ENCODE peak calls at places on chromosomes 7 and 10, in ten cellular contexts. W is HAP-1; Q is heart left ventricle; M is endodermal cell; V is effector memory CD4-positive, alpha-beta T cell; D is stomach; Z is suprapubic skin; B is uterus; J is sigmoid colon; N is esophagus squamous epithelium. Y is an unnamed sample. For H3K4me1, the result is how much of the 10 kb centered on the place peaks cover.

GRCh38 chr10:133390597-133391248 is 3.2 kb upstream of the MTG1 start:
- DNase-seq in J (peak), M (no peak), W (no peak), Q (no peak), D (peak), B (peak), Z (no peak), N (no peak), V (no peak), Y (no peak)

GRCh38 chr7:108464743-108465142 is 8.5 kb upstream of the NRCAM start:
- DNase-seq in N (no peak), J (no peak), Z (no peak), B (no peak), M (no peak), V (no peak), W (no peak), Q (no peak), D (no peak), Y (no peak)

GRCh38 chr10:80870282-80870681 is 332.6 kb downstream of the SH2D4B start:
- DNase-seq in M (no peak), Q (no peak), N (no peak), Z (no peak), J (no peak), D (no peak), B (no peak), V (no peak), W (no peak), Y (no peak)

GRCh38 chr7:156156734-156157408 is 344.6 kb upstream of the SHH start:
- DNase-seq in Q (no peak), J (no peak), W (no peak), B (no peak), M (peak), Z (no peak), D (peak), N (no peak), V (no peak), Y (no peak)

GRCh38 chr10:92290076-92290836 is 622 bp downstream of the CPEB3 start:
- DNase-seq in B (peak), Q (peak), Z (no peak), N (no peak), W (peak), J (peak), V (peak), M (no peak), D (peak), Y (no peak)

GRCh38 chr7:85573849-85574248 is 387.0 kb upstream of the SEMA3D start:
- DNase-seq in N (no peak), D (no peak), V (no peak), M (no peak), J (no peak), Z (no peak), Q (no peak), B (no peak), W (no peak), Y (no peak)

GRCh38 chr10:130453036-130453720 is 317.0 kb downstream of the GLRX3 start:
- DNase-seq in D (no peak), Q (no peak), W (no peak), M (no peak), N (no peak), V (no peak), B (no peak), Z (no peak), J (peak), Y (no peak)

GRCh38 chr10:49161411-49161997 is 26.7 kb downstream of the TMEM273 start:
- DNase-seq in Q (no peak), V (no peak), N (no peak), M (peak), J (no peak), W (no peak), B (no peak), Z (no peak), D (no peak), Y (no peak)

GRCh38 chr10:129877773-129878371 is 86.2 kb downstream of the EBF3 start:
- DNase-seq in Q (no peak), V (no peak), N (no peak), Z (no peak), D (no peak), B (no peak), W (peak), J (no peak), M (peak), Y (peak)

GRCh38 chr10:12656518-12657142 is 307.3 kb downstream of the CAMK1D start:
- DNase-seq in J (no peak), B (no peak), Z (no peak), W (peak), V (no peak), Q (no peak), N (no peak), M (no peak), D (no peak), Y (no peak)

GRCh38 chr10:2280713-2281112 is 543.4 kb upstream of the ADARB2 start:
- DNase-seq in Q (no peak), J (no peak), W (peak), Z (no peak), N (no peak), B (no peak), M (no peak), V (no peak), D (no peak), Y (no peak)

GRCh38 chr7:101201695-101202602 is 1.1 kb upstream of the MOGAT3 start:
- DNase-seq in Q (no peak), W (no peak), B (no peak), M (peak), D (peak), Z (no peak), N (no peak), J (no peak), V (no peak), Y (no peak)

GRCh38 chr7:16550671-16551070 is 24.0 kb downstream of the LRRC72 start:
- DNase-seq in J (no peak), W (peak), N (no peak), Q (no peak), B (no peak), Z (no peak), M (no peak), V (no peak), D (no peak), Y (no peak)

GRCh38 chr10:19862811-19863515 is 46.7 kb downstream of the PLXDC2 start:
- DNase-seq in J (no peak), Q (no peak), V (no peak), D (no peak), M (no peak), N (no peak), Z (no peak), W (no peak), B (no peak), Y (no peak)

GRCh38 chr7:115085421-115085820 is 163.5 kb downstream of the MDFIC start:
- DNase-seq in M (no peak), Q (no peak), B (no peak), D (no peak), Z (no peak), J (no peak), N (no peak), V (no peak), W (no peak), Y (no peak)

GRCh38 chr7:74185636-74186035 is 11.5 kb downstream of the EIF4H start:
- DNase-seq in D (no peak), V (no peak), B (no peak), Z (no peak), Q (no peak), M (no peak), W (no peak), J (no peak), N (no peak), Y (no peak)
- H3K4me1 ChIP-seq in D (half or more), V (under half), B (under half), Z (half or more), Q (half or more), M (under half), W (under half), J (half or more), N (half or more), Y (half or more)

GRCh38 chr7:99693100-99693426 is 13.3 kb upstream of the CYP3A5 start:
- DNase-seq in N (no peak), B (no peak), Q (no peak), V (no peak), Z (no peak), W (no peak), M (no peak), D (no peak), J (no peak), Y (no peak)
- H3K4me1 ChIP-seq in N (under half), B (under half), Q (under half), V (under half), Z (under half), W (under half), M (under half), D (under half), J (under half), Y (under half)

GRCh38 chr7:55526329-55526728 is 46.0 kb downstream of the VOPP1 start:
- DNase-seq in N (no peak), Z (no peak), D (peak), Q (no peak), W (no peak), J (no peak), M (no peak), B (no peak), V (no peak), Y (no peak)
- H3K4me1 ChIP-seq in N (under half), Z (under half), D (under half), Q (under half), W (under half), J (under half), M (under half), B (under half), V (under half), Y (half or more)

DNA sequence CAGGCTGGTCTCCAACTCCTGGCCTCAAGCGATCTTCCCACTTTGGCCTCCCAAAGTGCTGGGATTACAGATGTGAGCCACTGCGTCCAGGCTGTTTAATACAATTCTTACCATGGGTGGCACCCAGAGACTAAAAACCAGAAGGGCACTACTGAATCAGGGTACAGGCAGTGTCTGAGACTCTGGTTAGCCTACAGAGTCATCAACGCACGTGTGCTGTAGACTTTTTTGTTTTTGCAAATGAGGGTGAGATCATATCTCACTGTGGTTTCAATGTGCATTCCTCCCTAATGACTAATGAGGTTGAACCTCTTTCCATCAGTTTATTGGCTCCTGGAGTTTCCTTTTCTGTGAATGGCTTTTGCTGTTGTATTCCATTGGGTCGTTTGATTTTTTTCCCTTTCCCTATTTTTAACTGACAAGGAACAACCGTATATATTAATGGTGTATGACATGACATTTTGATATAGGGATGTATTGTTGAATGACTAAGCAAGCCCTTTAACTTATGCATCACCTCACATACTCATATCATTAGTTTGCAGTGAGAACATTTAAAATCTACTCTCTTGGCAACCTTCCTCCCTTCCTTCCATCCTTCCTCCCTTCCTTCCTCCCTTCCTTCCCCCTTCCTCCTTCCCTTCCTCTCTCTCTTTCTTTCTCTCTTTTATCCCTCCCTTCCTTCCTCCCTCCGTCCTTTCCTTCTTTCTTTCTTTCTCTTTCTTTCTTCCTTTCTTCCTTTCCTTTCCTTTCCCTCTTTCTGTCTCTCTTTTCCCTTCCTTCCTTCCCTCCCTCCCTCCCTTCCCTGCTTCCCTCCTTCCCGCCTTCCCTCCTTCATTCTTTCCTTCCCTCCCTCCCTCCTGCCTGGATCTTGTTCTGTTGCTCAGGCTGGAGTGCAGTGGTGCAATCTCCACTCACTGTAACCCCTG is 9.3 kb upstream of the TMEM270 start:
- DNase-seq in N (no peak), J (no peak), W (no peak), Z (no peak), V (no peak), Q (no peak), B (peak), D (no peak), M (no peak), Y (peak)
- H3K4me1 ChIP-seq in N (under half), J (under half), W (under half), Z (under half), V (under half), Q (under half), B (under half), D (under half), M (under half), Y (under half)

GRCh38 chr7:151248191-151249033 is at the start of gene SMARCD3:
- DNase-seq in V (no peak), B (peak), D (peak), N (no peak), W (peak), Z (no peak), Q (peak), M (peak), J (peak), Y (no peak)

GRCh38 chr7:151250181-151251095 is 1.9 kb upstream of the SMARCD3 start:
- DNase-seq in W (no peak), N (no peak), J (no peak), D (no peak), Z (no peak), Q (no peak), M (no peak), V (no peak), B (no peak), Y (no peak)

GRCh38 chr7:151249034-151249731 is 689 bp upstream of the SMARCD3 start:
- DNase-seq in N (no peak), J (peak), D (peak), Q (peak), V (no peak), W (peak), Z (no peak), B (no peak), M (no peak), Y (peak)

GRCh38 chr7:151251328-151251925 is 2.9 kb upstream of the SMARCD3 start:
- DNase-seq in V (no peak), J (peak), W (peak), D (peak), M (peak), N (no peak), Q (peak), Z (no peak), B (peak), Y (peak)

DNA sequence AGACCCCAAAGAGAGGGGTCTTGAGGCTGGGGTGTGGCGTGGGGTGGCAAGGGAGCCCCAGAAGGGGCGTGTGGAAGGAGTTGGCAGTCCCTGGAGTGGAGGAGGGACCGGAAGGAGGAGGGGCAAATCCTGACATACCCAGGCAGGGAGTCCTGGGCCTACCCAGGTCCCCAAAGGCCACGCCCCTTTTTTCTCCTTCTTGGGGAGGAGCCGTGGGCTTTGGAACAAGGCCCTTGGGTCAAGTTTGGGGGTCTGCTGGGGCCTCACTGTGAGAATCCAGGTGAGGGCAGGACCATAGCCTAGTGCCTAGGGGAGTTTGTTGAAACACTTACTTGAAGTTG is 1.2 kb upstream of the SMARCD3 start:
- DNase-seq in D (peak), Q (peak), W (peak), B (peak), N (no peak), J (peak), Z (no peak), M (peak), V (no peak), Y (no peak)
- H3K4me1 ChIP-seq in D (half or more), Q (half or more), W (under half), B (under half), N (half or more), J (half or more), Z (half or more), M (under half), V (under half), Y (under half)

GRCh38 chr7:130932667-130933432 is 198.8 kb upstream of the KLF14 start:
- DNase-seq in M (no peak), W (no peak), Z (no peak), D (no peak), N (no peak), Q (no peak), B (no peak), V (no peak), J (no peak), Y (no peak)
- H3K4me1 ChIP-seq in M (under half), W (under half), Z (under half), D (under half), N (under half), Q (half or more), B (under half), V (under half), J (under half), Y (half or more)

DNA sequence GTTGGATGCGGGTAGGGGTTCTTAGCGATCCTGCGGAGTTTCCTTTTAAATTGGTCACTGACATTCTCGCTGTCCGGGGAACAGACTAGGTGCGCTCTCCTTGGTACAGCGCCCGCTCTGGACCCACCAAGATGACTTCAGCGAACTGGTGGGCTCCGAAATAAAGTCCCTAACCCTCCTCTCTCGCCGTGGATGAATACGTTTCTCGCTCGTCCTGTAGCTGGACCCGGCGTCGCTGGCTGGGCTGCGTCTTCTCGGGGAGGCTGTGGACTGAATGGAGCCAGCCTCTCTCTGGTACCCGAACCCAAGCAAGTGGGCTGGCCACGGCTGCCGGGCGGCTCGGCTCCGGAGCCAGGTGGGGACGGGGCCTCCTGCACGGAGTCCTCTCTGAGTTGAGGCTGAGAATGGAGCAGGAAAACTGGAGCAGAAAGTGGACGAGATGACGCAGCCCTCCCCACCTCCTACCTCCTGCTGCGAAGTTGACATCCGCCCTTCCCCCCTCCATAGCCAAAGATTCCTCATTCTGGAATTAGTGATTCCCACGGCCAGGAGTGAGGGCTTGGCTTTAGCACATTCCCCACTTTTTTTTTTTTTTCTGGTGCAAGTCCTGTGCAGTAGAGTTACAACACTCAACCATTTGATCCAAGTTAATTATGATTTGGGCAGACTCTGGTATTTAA is 1.5 kb downstream of the UNC5B start:
- DNase-seq in D (no peak), V (no peak), M (peak), W (no peak), B (peak), Q (peak), N (no peak), J (no peak), Z (peak), Y (no peak)
- H3K4me1 ChIP-seq in D (half or more), V (under half), M (under half), W (under half), B (under half), Q (half or more), N (under half), J (under half), Z (half or more), Y (under half)

GRCh38 chr7:7965301-7965700 is 3.3 kb upstream of the GLCCI1 start:
- DNase-seq in D (no peak), V (no peak), B (no peak), J (no peak), W (no peak), Q (no peak), Z (no peak), N (no peak), M (no peak), Y (no peak)
- H3K4me1 ChIP-seq in D (under half), V (under half), B (under half), J (under half), W (under half), Q (under half), Z (under half), N (under half), M (under half), Y (under half)

DNA sequence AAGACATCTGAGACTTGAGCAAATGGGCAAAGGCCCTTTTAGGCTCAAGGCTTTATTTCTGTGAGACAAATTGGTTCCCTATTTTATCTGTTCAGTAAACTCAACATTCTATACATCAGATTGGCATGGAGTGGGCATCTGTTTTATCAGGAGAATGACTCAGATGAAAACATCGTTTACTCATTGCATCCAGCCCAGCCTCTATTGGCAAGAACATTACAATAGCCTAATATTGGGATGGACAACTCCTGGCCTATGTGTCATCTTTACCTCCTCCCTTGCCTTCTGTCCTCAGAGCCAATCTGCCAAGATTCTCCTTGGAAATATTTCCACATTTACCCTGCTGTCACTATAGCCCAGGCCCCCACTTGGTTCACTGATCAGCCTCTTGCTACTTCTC is 5.5 kb upstream of the BLNK start:
- DNase-seq in V (no peak), B (no peak), D (no peak), W (no peak), M (no peak), N (no peak), Z (no peak), Q (no peak), J (no peak), Y (no peak)
- H3K4me1 ChIP-seq in V (under half), B (under half), D (under half), W (under half), M (under half), N (under half), Z (under half), Q (under half), J (under half), Y (under half)